ENCODE peak calls at places on chromosomes 16 and 17, in eight cellular contexts. T, E, W, B, J, D, I and F are unnamed samples.

GRCh38 chr17:42166196-42166763 is 11.5 kb upstream of the RAB5C start:
- DNase-seq in D (no peak), W (no peak), T (no peak), I (no peak), J (no peak), B (no peak), E (no peak), F (no peak)

GRCh38 chr16:34054137-34054536 is 594.7 kb downstream of the TP53TG3F start:
- DNase-seq in D (no peak), T (no peak), J (no peak), I (no peak), E (no peak), B (no peak), W (no peak), F (no peak)

GRCh38 chr17:68199837-68200688 is 47.8 kb upstream of the AMZ2 start:
- DNase-seq in D (no peak), E (no peak), W (no peak), T (peak), B (no peak), J (no peak), I (no peak), F (no peak)

GRCh38 chr17:41521574-41522261 is 3.0 kb upstream of the KRT15 start:
- DNase-seq in D (peak), T (no peak), B (peak), E (no peak), W (no peak), I (no peak), J (no peak), F (no peak)

GRCh38 chr16:12833939-12834338 is 30.3 kb upstream of the CPPED1 start:
- DNase-seq in J (no peak), B (no peak), W (no peak), T (peak), D (peak), I (no peak), E (no peak), F (no peak)

GRCh38 chr17:45096926-45097325 is 35.4 kb downstream of the PLCD3 start:
- DNase-seq in D (no peak), J (no peak), T (no peak), B (no peak), E (no peak), W (no peak), I (no peak), F (no peak)

GRCh38 chr17:81064746-81065475 is 30.0 kb downstream of the BAIAP2 start:
- DNase-seq in J (no peak), D (peak), E (no peak), T (peak), W (no peak), I (no peak), B (no peak), F (no peak)

GRCh38 chr16:89354325-89354724 is 136.0 kb downstream of the ANKRD11 start:
- DNase-seq in D (no peak), W (no peak), B (no peak), E (no peak), I (no peak), T (no peak), J (no peak), F (no peak)

GRCh38 chr17:75764711-75765421 is at the start of gene GALK1:
- DNase-seq in W (peak), I (peak), B (peak), T (peak), D (no peak), E (peak), J (peak), F (peak)

GRCh38 chr17:69434164-69434579 is 19.7 kb downstream of the MAP2K6 start:
- DNase-seq in D (peak), I (no peak), E (no peak), T (no peak), B (no peak), J (no peak), W (peak), F (no peak)

GRCh38 chr16:72884037-72884436 is 163.9 kb downstream of the ZFHX3 start:
- DNase-seq in I (no peak), D (no peak), T (no peak), J (no peak), E (no peak), W (no peak), B (no peak), F (no peak)

GRCh38 chr16:14148569-14148968 is 77.5 kb downstream of the MRTFB start:
- DNase-seq in T (no peak), W (no peak), J (no peak), B (no peak), E (no peak), I (no peak), D (no peak), F (no peak)

GRCh38 chr17:81923302-81924260 is 4.0 kb downstream of the MAFG start:
- DNase-seq in E (no peak), I (no peak), W (peak), J (no peak), B (peak), D (peak), T (peak), F (no peak)

GRCh38 chr17:40095944-40096791 is 4.2 kb downstream of the NR1D1 start:
- DNase-seq in D (no peak), I (peak), B (peak), J (peak), W (peak), T (no peak), E (peak), F (peak)

GRCh38 chr17:57338257-57338919 is 82.1 kb downstream of the MSI2 start:
- DNase-seq in D (no peak), W (no peak), T (peak), I (peak), E (no peak), B (no peak), J (no peak), F (peak)